ENCODE peak calls at places on chromosomes 6 and 20, in eight cellular contexts. W is stomach, F is sigmoid colon, R is ovary, A is A549, E is K562, J is SK-N-SH, Z is tibial nerve. K is an unnamed sample.

GRCh38 chr20:45042978-45043377 is 57.9 kb downstream of the KCNS1 start:
- DNase-seq in W (no peak), R (no peak), Z (no peak), E (no peak), A (no peak), F (no peak), J (no peak), K (no peak)

GRCh38 chr6:46046558-46047169 is 31.0 kb upstream of the CLIC5 start:
- DNase-seq in Z (no peak), E (no peak), A (no peak), J (no peak), R (no peak), W (no peak), F (no peak), K (no peak)

GRCh38 chr20:3753501-3754257 is 13.9 kb downstream of the ADISSP start:
- DNase-seq in J (no peak), E (no peak), F (peak), W (no peak), Z (no peak), R (no peak), A (no peak), K (no peak)

GRCh38 chr20:53739799-53740785 is 146.5 kb upstream of the ZNF217 start:
- DNase-seq in R (no peak), A (no peak), E (no peak), F (no peak), Z (no peak), W (no peak), J (no peak), K (no peak)

GRCh38 chr20:62161347-62161746 is 17.8 kb downstream of the SS18L1 start:
- DNase-seq in Z (no peak), J (no peak), F (no peak), W (no peak), A (no peak), R (no peak), E (no peak), K (no peak)

GRCh38 chr6:5132741-5133140 is 47.6 kb downstream of the PPP1R3G start:
- DNase-seq in J (no peak), W (peak), E (no peak), R (peak), F (peak), Z (peak), A (no peak), K (peak)

GRCh38 chr20:44457016-44457415 is 18.7 kb upstream of the TTPAL start:
- DNase-seq in Z (no peak), A (no peak), R (no peak), W (no peak), F (no peak), J (peak), E (peak), K (peak)

GRCh38 chr6:13278184-13278583 is 50.2 kb downstream of the TBC1D7 start:
- DNase-seq in A (no peak), E (no peak), F (no peak), W (no peak), Z (no peak), J (peak), R (no peak), K (no peak)

GRCh38 chr20:14523090-14523489 is 185.7 kb upstream of the FLRT3 start:
- DNase-seq in R (no peak), J (no peak), Z (no peak), A (no peak), E (no peak), F (no peak), W (no peak), K (no peak)

GRCh38 chr6:27332692-27333641 is 20.9 kb upstream of the POM121L2 start:
- DNase-seq in E (peak), F (no peak), W (no peak), R (peak), A (peak), Z (no peak), J (peak), K (no peak)

GRCh38 chr6:6781172-6781876 is 192.8 kb downstream of the LY86 start:
- DNase-seq in Z (peak), J (no peak), W (no peak), A (peak), F (no peak), E (no peak), R (peak), K (no peak)

GRCh38 chr6:26330835-26331808 is 33.9 kb upstream of the BTN3A2 start:
- DNase-seq in E (peak), J (peak), Z (no peak), F (no peak), W (no peak), R (no peak), A (peak), K (no peak)
- H3K4me3 ChIP-seq in E (peak), J (peak), Z (no peak), F (no peak), W (no peak), R (no peak), A (peak), K (peak)

GRCh38 chr6:90463359-90463758 is 123.5 kb downstream of the MAP3K7 start:
- DNase-seq in E (no peak), F (no peak), W (no peak), Z (no peak), A (no peak), J (no peak), R (no peak), K (no peak)
- TF ChIP-seq EP300 in E (no peak), F (no peak), W (no peak), Z (no peak), A (no peak), J (no peak), R (no peak), K (no peak)

GRCh38 chr6:29629571-29629970 is 3.4 kb downstream of the GABBR1 start:
- DNase-seq in J (no peak), Z (no peak), W (no peak), A (no peak), E (no peak), F (no peak), R (no peak), K (no peak)
- H3K4me3 ChIP-seq in J (no peak), Z (no peak), W (no peak), A (no peak), E (peak), F (no peak), R (no peak), K (no peak)

GRCh38 chr6:132972971-132973370 is 158.6 kb downstream of the RPS12 start:
- DNase-seq in Z (no peak), J (peak), R (no peak), E (no peak), F (no peak), W (no peak), A (no peak), K (no peak)
- TF ChIP-seq EP300 in Z (no peak), J (no peak), R (no peak), E (no peak), F (no peak), W (no peak), A (no peak), K (no peak)

DNA sequence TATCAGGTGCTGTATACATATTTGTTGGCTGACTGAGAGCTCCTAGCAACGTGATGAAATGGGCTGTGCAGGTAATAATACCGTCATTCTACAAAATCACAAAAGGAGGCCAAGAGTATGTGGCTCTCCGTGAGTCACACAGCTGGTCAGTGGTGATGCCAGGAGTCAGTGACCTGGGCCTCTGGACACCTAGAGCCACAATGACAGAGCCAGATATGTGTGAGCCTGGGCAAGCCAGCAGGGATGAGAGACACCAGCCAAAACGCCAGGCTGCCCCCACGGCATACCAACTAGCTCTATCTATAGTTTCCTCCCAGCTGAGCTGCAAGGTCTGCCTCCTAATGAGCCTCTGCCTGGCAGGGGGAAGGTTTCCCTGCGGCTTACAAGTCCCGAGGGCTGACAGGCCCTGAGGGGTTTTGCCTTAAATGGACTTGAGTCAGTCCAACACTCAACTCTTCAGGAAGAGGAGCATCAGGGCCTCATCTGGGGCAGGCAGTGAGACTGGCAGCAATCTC is 70.0 kb downstream of the CPNE5 start:
- DNase-seq in A (no peak), Z (no peak), J (no peak), W (no peak), R (no peak), E (no peak), F (no peak), K (no peak)
- H3K4me3 ChIP-seq in A (no peak), Z (no peak), J (no peak), W (no peak), R (no peak), E (no peak), F (no peak), K (no peak)

DNA sequence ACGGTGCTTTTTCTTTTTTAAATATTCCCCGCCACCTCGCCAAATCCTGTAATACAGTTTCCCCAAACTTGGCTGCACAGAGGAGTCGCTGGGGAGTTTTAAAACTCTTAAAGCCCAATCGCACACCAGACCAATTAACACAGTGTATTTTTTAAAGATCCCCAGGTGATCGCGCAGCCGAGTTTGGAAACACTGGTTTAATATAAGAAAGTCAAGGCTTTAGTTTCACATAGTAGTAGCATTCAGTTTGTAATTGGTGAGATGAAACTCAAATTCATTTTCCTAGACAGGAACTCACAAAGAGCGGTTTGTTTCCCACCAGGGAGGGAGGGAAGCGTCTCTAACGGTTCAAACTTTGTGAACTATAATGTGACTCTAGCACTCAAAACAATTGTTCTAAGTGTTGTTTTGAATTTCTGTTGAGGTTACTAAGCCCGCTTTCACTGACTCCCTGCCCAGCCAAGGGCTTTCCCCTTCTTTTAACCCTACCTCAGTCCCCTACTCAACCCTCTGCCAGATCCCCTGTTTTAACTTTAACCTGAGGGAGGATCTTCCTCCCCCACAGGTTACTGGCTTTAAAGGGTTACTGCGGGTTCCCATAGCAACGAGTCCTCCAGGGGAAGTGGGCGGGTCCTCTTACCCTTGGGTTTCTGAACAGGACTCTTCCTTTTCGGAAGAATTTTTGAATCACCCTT is 25.7 kb upstream of the BTBD3 start:
- DNase-seq in R (peak), A (peak), F (peak), E (peak), W (peak), Z (peak), J (peak), K (peak)
- TF ChIP-seq EP300 in R (no peak), A (no peak), F (no peak), E (no peak), W (no peak), Z (no peak), J (no peak), K (no peak)

GRCh38 chr6:30071081-30071818 is 4.3 kb downstream of the PPP1R11 start:
- DNase-seq in J (peak), F (no peak), Z (no peak), W (no peak), R (no peak), E (no peak), A (no peak), K (no peak)
- H3K4me3 ChIP-seq in J (no peak), F (peak), Z (no peak), W (peak), R (no peak), E (no peak), A (no peak), K (no peak)